ENCODE peak calls at places on chromosomes 6 and 20, in eight cellular contexts. One of them, this sample, is unnamed.

GRCh38 chr6:111673086-111673485 is 67.4 kb upstream of the TRAF3IP2 start:
- DNase-seq in Peyer's patch: no peak
- DNase-seq in breast epithelium: no peak
- DNase-seq in heart left ventricle: no peak
- DNase-seq in IMR-90: no peak
- DNase-seq in uterus: no peak
- DNase-seq in adrenal gland: no peak
- DNase-seq in transverse colon: no peak
- DNase-seq in this sample: no peak

GRCh38 chr6:130513770-130514169 is 148.0 kb downstream of the TMEM200A start:
- DNase-seq in Peyer's patch: no peak
- DNase-seq in breast epithelium: no peak
- DNase-seq in heart left ventricle: no peak
- DNase-seq in IMR-90: peak
- DNase-seq in uterus: no peak
- DNase-seq in adrenal gland: no peak
- DNase-seq in transverse colon: peak
- DNase-seq in this sample: no peak

GRCh38 chr6:3518356-3518841 is 61.5 kb upstream of the SLC22A23 start:
- DNase-seq in Peyer's patch: peak
- DNase-seq in breast epithelium: peak
- DNase-seq in heart left ventricle: no peak
- DNase-seq in IMR-90: peak
- DNase-seq in uterus: peak
- DNase-seq in adrenal gland: peak
- DNase-seq in transverse colon: peak
- DNase-seq in this sample: no peak

GRCh38 chr20:25341716-25342680 is 48.6 kb downstream of the ABHD12 start:
- DNase-seq in Peyer's patch: no peak
- DNase-seq in breast epithelium: no peak
- DNase-seq in heart left ventricle: no peak
- DNase-seq in IMR-90: peak
- DNase-seq in uterus: no peak
- DNase-seq in adrenal gland: no peak
- DNase-seq in transverse colon: no peak
- DNase-seq in this sample: no peak

GRCh38 chr6:170555305-170555704 is 1.1 kb downstream of the TBP start:
- DNase-seq in Peyer's patch: no peak
- DNase-seq in breast epithelium: no peak
- DNase-seq in heart left ventricle: no peak
- DNase-seq in IMR-90: no peak
- DNase-seq in uterus: no peak
- DNase-seq in adrenal gland: no peak
- DNase-seq in transverse colon: no peak
- DNase-seq in this sample: no peak

GRCh38 chr6:19569563-19569962 is 267.6 kb upstream of the ID4 start:
- DNase-seq in Peyer's patch: no peak
- DNase-seq in breast epithelium: no peak
- DNase-seq in heart left ventricle: no peak
- DNase-seq in IMR-90: no peak
- DNase-seq in uterus: no peak
- DNase-seq in adrenal gland: no peak
- DNase-seq in transverse colon: no peak
- DNase-seq in this sample: no peak

GRCh38 chr6:147135211-147135672 is 69.0 kb upstream of the STXBP5 start:
- DNase-seq in Peyer's patch: no peak
- DNase-seq in breast epithelium: no peak
- DNase-seq in heart left ventricle: no peak
- DNase-seq in IMR-90: peak
- DNase-seq in uterus: no peak
- DNase-seq in adrenal gland: no peak
- DNase-seq in transverse colon: no peak
- DNase-seq in this sample: no peak

GRCh38 chr6:141095308-141095707 is 1037.4 kb upstream of the GJE1 start:
- DNase-seq in Peyer's patch: no peak
- DNase-seq in breast epithelium: no peak
- DNase-seq in heart left ventricle: no peak
- DNase-seq in IMR-90: no peak
- DNase-seq in uterus: no peak
- DNase-seq in adrenal gland: no peak
- DNase-seq in transverse colon: no peak
- DNase-seq in this sample: no peak

GRCh38 chr20:12086359-12086758 is 168.7 kb downstream of the BTBD3 start:
- DNase-seq in Peyer's patch: no peak
- DNase-seq in breast epithelium: no peak
- DNase-seq in heart left ventricle: no peak
- DNase-seq in IMR-90: peak
- DNase-seq in uterus: no peak
- DNase-seq in adrenal gland: no peak
- DNase-seq in transverse colon: no peak
- DNase-seq in this sample: no peak

GRCh38 chr6:7542065-7542877 is 800 bp downstream of the DSP start:
- DNase-seq in Peyer's patch: peak
- DNase-seq in breast epithelium: no peak
- DNase-seq in heart left ventricle: peak
- DNase-seq in IMR-90: no peak
- DNase-seq in uterus: no peak
- DNase-seq in adrenal gland: peak
- DNase-seq in transverse colon: peak
- DNase-seq in this sample: peak

GRCh38 chr6:115882174-115882573 is 178.5 kb downstream of the FRK start:
- DNase-seq in Peyer's patch: no peak
- DNase-seq in breast epithelium: no peak
- DNase-seq in heart left ventricle: no peak
- DNase-seq in IMR-90: no peak
- DNase-seq in uterus: no peak
- DNase-seq in adrenal gland: no peak
- DNase-seq in transverse colon: no peak
- DNase-seq in this sample: no peak

GRCh38 chr6:139037490-139037889 is 8.9 kb downstream of the ABRACL start:
- DNase-seq in Peyer's patch: no peak
- DNase-seq in breast epithelium: no peak
- DNase-seq in heart left ventricle: peak
- DNase-seq in IMR-90: peak
- DNase-seq in uterus: peak
- DNase-seq in adrenal gland: no peak
- DNase-seq in transverse colon: no peak
- DNase-seq in this sample: no peak

GRCh38 chr20:16025084-16025483 is 548.2 kb downstream of the KIF16B start:
- DNase-seq in Peyer's patch: no peak
- DNase-seq in breast epithelium: no peak
- DNase-seq in heart left ventricle: no peak
- DNase-seq in IMR-90: no peak
- DNase-seq in uterus: no peak
- DNase-seq in adrenal gland: no peak
- DNase-seq in transverse colon: no peak
- DNase-seq in this sample: no peak

GRCh38 chr6:41716516-41717446 is 18.6 kb downstream of the TFEB start:
- DNase-seq in Peyer's patch: no peak
- DNase-seq in breast epithelium: no peak
- DNase-seq in heart left ventricle: peak
- DNase-seq in IMR-90: no peak
- DNase-seq in uterus: no peak
- DNase-seq in adrenal gland: no peak
- DNase-seq in transverse colon: peak
- DNase-seq in this sample: peak

GRCh38 chr6:134472661-134473060 is 154.7 kb upstream of the SGK1 start:
- DNase-seq in Peyer's patch: no peak
- DNase-seq in breast epithelium: no peak
- DNase-seq in heart left ventricle: no peak
- DNase-seq in IMR-90: no peak
- DNase-seq in uterus: no peak
- DNase-seq in adrenal gland: no peak
- DNase-seq in transverse colon: no peak
- DNase-seq in this sample: no peak

GRCh38 chr6:120826253-120826652 is 508.0 kb downstream of the TBC1D32 start:
- DNase-seq in Peyer's patch: no peak
- DNase-seq in breast epithelium: no peak
- DNase-seq in heart left ventricle: no peak
- DNase-seq in IMR-90: no peak
- DNase-seq in uterus: no peak
- DNase-seq in adrenal gland: peak
- DNase-seq in transverse colon: peak
- DNase-seq in this sample: peak

GRCh38 chr6:78243519-78243918 is 590.7 kb downstream of the MEI4 start:
- DNase-seq in Peyer's patch: no peak
- DNase-seq in breast epithelium: no peak
- DNase-seq in heart left ventricle: no peak
- DNase-seq in IMR-90: peak
- DNase-seq in uterus: no peak
- DNase-seq in adrenal gland: no peak
- DNase-seq in transverse colon: no peak
- DNase-seq in this sample: no peak

GRCh38 chr6:72363844-72364740 is 257.8 kb upstream of the KCNQ5 start:
- DNase-seq in Peyer's patch: no peak
- DNase-seq in breast epithelium: no peak
- DNase-seq in heart left ventricle: no peak
- DNase-seq in IMR-90: peak
- DNase-seq in uterus: no peak
- DNase-seq in adrenal gland: no peak
- DNase-seq in transverse colon: no peak
- DNase-seq in this sample: no peak

GRCh38 chr20:32970115-32970972 is 33.9 kb downstream of the SUN5 start:
- DNase-seq in Peyer's patch: no peak
- DNase-seq in breast epithelium: no peak
- DNase-seq in heart left ventricle: peak
- DNase-seq in IMR-90: no peak
- DNase-seq in uterus: no peak
- DNase-seq in adrenal gland: no peak
- DNase-seq in transverse colon: no peak
- DNase-seq in this sample: no peak

GRCh38 chr20:58693226-58694006 is 816 bp downstream of the NPEPL1 start:
- DNase-seq in Peyer's patch: peak
- DNase-seq in breast epithelium: no peak
- DNase-seq in heart left ventricle: no peak
- DNase-seq in IMR-90: no peak
- DNase-seq in uterus: no peak
- DNase-seq in adrenal gland: peak
- DNase-seq in transverse colon: peak
- DNase-seq in this sample: no peak

GRCh38 chr20:17557675-17558006 is 12.2 kb upstream of the DSTN start:
- DNase-seq in Peyer's patch: no peak
- DNase-seq in breast epithelium: no peak
- DNase-seq in heart left ventricle: no peak
- DNase-seq in IMR-90: peak
- DNase-seq in uterus: peak
- DNase-seq in adrenal gland: no peak
- DNase-seq in transverse colon: peak
- DNase-seq in this sample: no peak

GRCh38 chr6:130371921-130372320 is 6.1 kb downstream of the TMEM200A start:
- DNase-seq in Peyer's patch: no peak
- DNase-seq in breast epithelium: no peak
- DNase-seq in heart left ventricle: no peak
- DNase-seq in IMR-90: no peak
- DNase-seq in uterus: no peak
- DNase-seq in adrenal gland: peak
- DNase-seq in transverse colon: no peak
- DNase-seq in this sample: no peak

GRCh38 chr6:105678516-105678915 is 275.6 kb upstream of the PREP start:
- DNase-seq in Peyer's patch: no peak
- DNase-seq in breast epithelium: no peak
- DNase-seq in heart left ventricle: no peak
- DNase-seq in IMR-90: peak
- DNase-seq in uterus: no peak
- DNase-seq in adrenal gland: no peak
- DNase-seq in transverse colon: no peak
- DNase-seq in this sample: no peak

GRCh38 chr20:64038579-64039292 is 2.8 kb downstream of the C20orf204 start:
- DNase-seq in Peyer's patch: peak
- DNase-seq in breast epithelium: peak
- DNase-seq in heart left ventricle: peak
- DNase-seq in IMR-90: peak
- DNase-seq in uterus: peak
- DNase-seq in adrenal gland: peak
- DNase-seq in transverse colon: peak
- DNase-seq in this sample: peak
- TF ChIP-seq POLR2A in Peyer's patch: no peak
- TF ChIP-seq POLR2A in breast epithelium: no peak
- TF ChIP-seq POLR2A in heart left ventricle: no peak
- TF ChIP-seq POLR2A in IMR-90: no peak
- TF ChIP-seq POLR2A in uterus: peak
- TF ChIP-seq POLR2A in adrenal gland: no peak
- TF ChIP-seq POLR2A in transverse colon: no peak
- TF ChIP-seq POLR2A in this sample: no peak

DNA sequence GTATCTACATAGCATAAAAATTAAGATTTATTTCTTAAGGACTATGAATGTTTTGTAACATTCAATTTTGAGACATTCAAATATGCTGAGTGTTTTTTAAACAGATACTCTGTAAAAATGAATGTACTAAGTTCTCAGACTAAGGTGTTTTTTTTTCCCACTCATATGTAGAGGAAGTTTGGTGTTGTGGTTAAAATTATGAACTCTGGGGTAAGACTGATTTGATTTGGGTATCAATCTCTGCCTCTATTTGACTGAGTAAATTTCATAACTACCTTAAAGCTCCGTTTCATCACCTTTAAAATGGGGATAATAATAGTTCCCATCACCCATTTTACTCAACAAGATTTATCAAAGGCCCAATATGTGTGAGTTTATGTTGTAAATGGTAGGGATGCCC is 386.6 kb upstream of the FLRT3 start:
- DNase-seq in Peyer's patch: no peak
- DNase-seq in breast epithelium: no peak
- DNase-seq in heart left ventricle: no peak
- DNase-seq in IMR-90: no peak
- DNase-seq in uterus: no peak
- DNase-seq in adrenal gland: no peak
- DNase-seq in transverse colon: no peak
- DNase-seq in this sample: no peak
- H3K27ac ChIP-seq in Peyer's patch: no peak
- H3K27ac ChIP-seq in breast epithelium: no peak
- H3K27ac ChIP-seq in heart left ventricle: no peak
- H3K27ac ChIP-seq in IMR-90: no peak
- H3K27ac ChIP-seq in uterus: no peak
- H3K27ac ChIP-seq in adrenal gland: no peak
- H3K27ac ChIP-seq in transverse colon: no peak
- H3K27ac ChIP-seq in this sample: no peak

GRCh38 chr20:23320317-23320716 is 30.3 kb upstream of the NXT1 start:
- DNase-seq in Peyer's patch: no peak
- DNase-seq in breast epithelium: no peak
- DNase-seq in heart left ventricle: no peak
- DNase-seq in IMR-90: peak
- DNase-seq in uterus: no peak
- DNase-seq in adrenal gland: no peak
- DNase-seq in transverse colon: no peak
- DNase-seq in this sample: no peak
- TF ChIP-seq CTCF in Peyer's patch: no peak
- TF ChIP-seq CTCF in breast epithelium: no peak
- TF ChIP-seq CTCF in heart left ventricle: no peak
- TF ChIP-seq CTCF in IMR-90: peak
- TF ChIP-seq CTCF in uterus: no peak
- TF ChIP-seq CTCF in adrenal gland: peak
- TF ChIP-seq CTCF in transverse colon: peak
- TF ChIP-seq CTCF in this sample: no peak

DNA sequence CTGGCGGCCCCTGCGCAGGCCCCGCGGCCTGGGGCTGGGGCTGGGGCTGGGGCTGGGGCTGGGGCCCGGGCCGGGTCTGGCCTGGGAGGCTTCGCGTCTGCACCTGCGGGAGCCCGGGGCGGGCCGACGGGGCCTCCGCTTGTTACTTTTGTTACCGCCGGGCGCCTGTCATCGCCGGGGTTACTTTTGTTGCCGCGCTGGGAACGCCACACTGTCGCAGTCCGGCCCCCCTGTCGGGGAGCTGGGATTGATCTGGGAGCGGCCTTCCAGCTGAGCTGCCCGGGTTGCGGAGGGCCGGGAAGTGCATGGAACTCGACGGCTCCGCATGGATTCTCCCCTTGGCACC is 703 bp downstream of the OGFR start:
- DNase-seq in Peyer's patch: peak
- DNase-seq in breast epithelium: no peak
- DNase-seq in heart left ventricle: no peak
- DNase-seq in IMR-90: no peak
- DNase-seq in uterus: no peak
- DNase-seq in adrenal gland: no peak
- DNase-seq in transverse colon: no peak
- DNase-seq in this sample: no peak
- TF ChIP-seq POLR2A in Peyer's patch: no peak
- TF ChIP-seq POLR2A in breast epithelium: no peak
- TF ChIP-seq POLR2A in heart left ventricle: no peak
- TF ChIP-seq POLR2A in IMR-90: no peak
- TF ChIP-seq POLR2A in uterus: no peak
- TF ChIP-seq POLR2A in adrenal gland: no peak
- TF ChIP-seq POLR2A in transverse colon: no peak
- TF ChIP-seq POLR2A in this sample: no peak

This sample was measured in right lobe of liver.